ENCODE peak calls at places on chromosomes 4 and X, in seven cellular contexts. H is trophoblast cell, X is neuronal stem cell, J is IMR-90, Y is H9, I is mesendoderm, D is H1. W is an unnamed sample.

GRCh38 chr4:16315451-16315850 is 89.2 kb upstream of the TAPT1 start:
- DNase-seq in H (no peak), X (no peak), J (no peak), Y (no peak), I (no peak), D (no peak), W (no peak)

GRCh38 chr4:113080050-113080449 is 30.6 kb downstream of the ANK2 start:
- DNase-seq in H (no peak), X (no peak), J (peak; percentile 2), Y (no peak), I (peak; percentile 69), D (no peak), W (peak; percentile 1)

GRCh38 chrX:138775501-138775900 is 64.0 kb upstream of the FGF13 start:
- DNase-seq in H (no peak), X (no peak), J (peak; percentile 21), Y (no peak), I (peak; percentile 42), D (no peak), W (peak; percentile 2)

GRCh38 chr4:83113429-83113786 is 1.1 kb downstream of the PLAC8 start:
- DNase-seq in H (no peak), X (no peak), J (no peak), Y (no peak), I (no peak), D (no peak), W (peak; percentile 20)

GRCh38 chrX:47175588-47175980 is 18.0 kb upstream of the UBA1 start:
- DNase-seq in H (no peak), X (no peak), J (no peak), Y (no peak), I (no peak), D (no peak), W (no peak)

GRCh38 chr4:26860922-26861433 is 337 bp downstream of the STIM2 start:
- DNase-seq in H (peak; percentile 73), X (peak; percentile 65), J (peak; percentile 44), Y (peak; percentile 57), I (peak; percentile 65), D (no peak), W (no peak)

GRCh38 chrX:20693071-20693470 is 426.4 kb upstream of the RPS6KA3 start:
- DNase-seq in H (no peak), X (no peak), J (no peak), Y (no peak), I (no peak), D (no peak), W (no peak)

GRCh38 chr4:7539659-7540058 is 104.9 kb upstream of the PSAPL1 start:
- DNase-seq in H (no peak), X (no peak), J (no peak), Y (peak; percentile 82), I (peak; percentile 71), D (no peak), W (no peak)

GRCh38 chr4:185640809-185641675 is 105.7 kb upstream of the PDLIM3 start:
- DNase-seq in H (peak; percentile 36), X (peak; percentile 15), J (peak; percentile 82), Y (no peak), I (peak; percentile 72), D (no peak), W (peak; percentile 76)

GRCh38 chr4:145153181-145153903 is 27.0 kb downstream of the OTUD4 start:
- DNase-seq in H (no peak), X (no peak), J (peak; percentile 17), Y (no peak), I (no peak), D (no peak), W (no peak)

GRCh38 chr4:104559502-104559901 is 64.8 kb upstream of the CXXC4 start:
- DNase-seq in H (no peak), X (no peak), J (no peak), Y (no peak), I (no peak), D (no peak), W (no peak)

GRCh38 chr4:7806724-7807123 is 132.9 kb downstream of the AFAP1 start:
- DNase-seq in H (no peak), X (no peak), J (no peak), Y (no peak), I (no peak), D (no peak), W (peak; percentile 63)

GRCh38 chr4:41712413-41712812 is 36.1 kb downstream of the PHOX2B start:
- DNase-seq in H (no peak), X (no peak), J (no peak), Y (no peak), I (no peak), D (no peak), W (no peak)

GRCh38 chrX:15874672-15875071 is 20.1 kb upstream of the AP1S2 start:
- DNase-seq in H (no peak), X (no peak), J (no peak), Y (no peak), I (peak; percentile 42), D (no peak), W (no peak)

GRCh38 chr4:159071969-159072765 is 30.7 kb upstream of the RAPGEF2 start:
- DNase-seq in H (peak; percentile 20), X (no peak), J (peak; percentile 19), Y (no peak), I (no peak), D (no peak), W (no peak)

GRCh38 chrX:63471004-63471403 is 119.9 kb upstream of the SPIN4 start:
- DNase-seq in H (no peak), X (no peak), J (no peak), Y (no peak), I (no peak), D (no peak), W (no peak)

GRCh38 chr4:87974856-87975462 is 555 bp upstream of the SPP1 start:
- DNase-seq in H (no peak), X (no peak), J (peak; percentile 4), Y (peak; percentile 49), I (peak; percentile 72), D (no peak), W (peak; percentile 22)

GRCh38 chr4:2075987-2076907 is 17.1 kb downstream of the NAT8L start:
- DNase-seq in H (no peak), X (no peak), J (no peak), Y (peak; percentile 26), I (no peak), D (no peak), W (no peak)

GRCh38 chr4:37599092-37599800 is 86.9 kb downstream of the RELL1 start:
- DNase-seq in H (no peak), X (no peak), J (no peak), Y (no peak), I (no peak), D (no peak), W (no peak)

GRCh38 chr4:94623507-94623906 is 134.2 kb upstream of the BMPR1B start:
- DNase-seq in H (no peak), X (no peak), J (no peak), Y (no peak), I (no peak), D (no peak), W (no peak)

GRCh38 chr4:188372051-188372450 is 232.8 kb downstream of the TRIML1 start:
- DNase-seq in H (no peak), X (no peak), J (peak; percentile 73), Y (no peak), I (no peak), D (no peak), W (peak; percentile 8)

GRCh38 chrX:45006002-45006800 is 133.2 kb downstream of the KDM6A start:
- DNase-seq in H (no peak), X (no peak), J (peak; percentile 29), Y (peak; percentile 49), I (peak; percentile 70), D (no peak), W (no peak)

GRCh38 chr4:7295201-7295916 is 103.0 kb downstream of the SORCS2 start:
- DNase-seq in H (no peak), X (no peak), J (no peak), Y (no peak), I (no peak), D (no peak), W (no peak)

GRCh38 chrX:123085311-123085940 is 98.7 kb upstream of the GRIA3 start:
- DNase-seq in H (no peak), X (no peak), J (no peak), Y (peak; percentile 32), I (peak; percentile 84), D (peak; percentile 7), W (no peak)

GRCh38 chrX:69173906-69174305 is 8.7 kb upstream of the PJA1 start:
- DNase-seq in H (no peak), X (no peak), J (no peak), Y (peak; percentile 33), I (peak; percentile 38), D (no peak), W (no peak)

GRCh38 chr4:7328913-7329638 is 105.7 kb downstream of the PSAPL1 start:
- DNase-seq in H (no peak), X (no peak), J (peak; percentile 57), Y (no peak), I (peak; percentile 32), D (no peak), W (peak; percentile 61)

GRCh38 chr4:87835192-87835591 is 2.4 kb downstream of the MEPE start:
- DNase-seq in H (no peak), X (no peak), J (no peak), Y (no peak), I (peak; percentile 68), D (no peak), W (peak; percentile 45)

GRCh38 chr4:180913750-180914149 is 1329.5 kb upstream of the TENM3 start:
- DNase-seq in H (no peak), X (peak; percentile 1), J (peak; percentile 72), Y (no peak), I (no peak), D (no peak), W (peak; percentile 6)

GRCh38 chr4:99855677-99856076 is 38.5 kb downstream of the LAMTOR3 start:
- DNase-seq in H (no peak), X (no peak), J (no peak), Y (no peak), I (no peak), D (no peak), W (no peak)

GRCh38 chrX:72128881-72129280 is 2.8 kb downstream of the RTL5 start:
- DNase-seq in H (no peak), X (no peak), J (no peak), Y (peak; percentile 43), I (peak; percentile 50), D (no peak), W (no peak)
- H2BK120ac ChIP-seq in H (no peak overlapping the region), X (no peak overlapping the region), J (no peak overlapping the region), Y (no peak overlapping the region), I (no peak overlapping the region), D (no peak overlapping the region), W (no peak overlapping the region)

GRCh38 chr4:120017939-120018692 is 48.5 kb downstream of the MAD2L1 start:
- DNase-seq in H (no peak), X (no peak), J (no peak), Y (no peak), I (no peak), D (no peak), W (no peak)
- H2BK120ac ChIP-seq in H (no peak overlapping the region), X (no peak overlapping the region), J (no peak overlapping the region), Y (no peak overlapping the region), I (no peak overlapping the region), D (no peak overlapping the region), W (no peak overlapping the region)

DNA sequence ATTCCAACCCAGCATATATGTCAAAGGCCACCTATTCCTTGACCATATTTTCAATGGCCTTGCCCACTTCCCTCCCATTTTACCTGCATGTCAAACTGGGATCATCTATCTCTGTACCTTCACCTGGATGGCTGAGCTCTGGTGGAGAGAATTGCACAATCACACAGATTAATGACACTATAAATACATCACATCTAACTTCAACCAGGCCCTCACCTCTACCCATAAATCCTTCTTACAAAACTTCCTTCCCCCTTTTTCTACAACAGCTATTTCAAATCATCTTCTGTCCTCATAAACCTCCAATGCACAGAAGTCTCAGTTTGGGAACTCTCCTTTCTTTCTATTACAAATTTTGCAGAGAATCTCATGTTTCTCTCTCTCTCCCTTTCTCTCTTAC is 9.1 kb downstream of the PALLD start:
- DNase-seq in H (no peak), X (no peak), J (no peak), Y (no peak), I (no peak), D (no peak), W (no peak)
- H2BK120ac ChIP-seq in H (no peak overlapping the region), X (no peak overlapping the region), J (no peak overlapping the region), Y (no peak overlapping the region), I (no peak overlapping the region), D (no peak overlapping the region), W (no peak overlapping the region)

GRCh38 chrX:12617241-12617640 is 174.0 kb upstream of the PRPS2 start:
- DNase-seq in H (no peak), X (no peak), J (no peak), Y (no peak), I (no peak), D (no peak), W (no peak)
- H2BK120ac ChIP-seq in H (no peak overlapping the region), X (no peak overlapping the region), J (no peak overlapping the region), Y (no peak overlapping the region), I (no peak overlapping the region), D (no peak overlapping the region), W (no peak overlapping the region)

W was measured in mesenchymal stem cell.